ENCODE peak calls at places on chromosomes 7 and 10, in seven cellular contexts. One of them, this sample, is unnamed.

GRCh38 chr10:43322321-43322720 is 49.1 kb upstream of the FXYD4 start:
- DNase-seq in A549: peak; percentile 54
- DNase-seq in GM10248: no peak
- DNase-seq in Caco-2: no peak
- DNase-seq in choroid plexus epithelial cell: no peak
- DNase-seq in IMR-90: no peak
- DNase-seq in WTC11: no peak
- DNase-seq in this sample: no peak

GRCh38 chr10:101888251-101888949 is 44.8 kb upstream of the KCNIP2 start:
- DNase-seq in Caco-2: no peak
- DNase-seq in choroid plexus epithelial cell: no peak
- DNase-seq in IMR-90: no peak
- DNase-seq in GM10248: no peak
- DNase-seq in WTC11: no peak
- DNase-seq in A549: no peak
- DNase-seq in this sample: no peak

GRCh38 chr10:32983333-32983909 is 25.4 kb upstream of the ITGB1 start:
- DNase-seq in WTC11: no peak
- DNase-seq in IMR-90: peak; percentile 97
- DNase-seq in GM10248: no peak
- DNase-seq in Caco-2: no peak
- DNase-seq in A549: peak; percentile 88
- DNase-seq in choroid plexus epithelial cell: peak; percentile 95
- DNase-seq in this sample: no peak

GRCh38 chr7:18866359-18867036 is 250.9 kb downstream of the TWIST1 start:
- DNase-seq in choroid plexus epithelial cell: peak; percentile 100
- DNase-seq in WTC11: no peak
- DNase-seq in Caco-2: no peak
- DNase-seq in A549: peak; percentile 60
- DNase-seq in IMR-90: peak; percentile 100
- DNase-seq in GM10248: peak; percentile 16
- DNase-seq in this sample: no peak

GRCh38 chr7:115973381-115973780 is 57.2 kb downstream of the TFEC start:
- DNase-seq in A549: no peak
- DNase-seq in choroid plexus epithelial cell: peak; percentile 36
- DNase-seq in IMR-90: no peak
- DNase-seq in GM10248: no peak
- DNase-seq in WTC11: no peak
- DNase-seq in Caco-2: no peak
- DNase-seq in this sample: no peak

GRCh38 chr10:89853796-89854195 is 152.4 kb downstream of the KIF20B start:
- DNase-seq in GM10248: no peak
- DNase-seq in WTC11: peak; percentile 81
- DNase-seq in A549: no peak
- DNase-seq in Caco-2: no peak
- DNase-seq in IMR-90: no peak
- DNase-seq in choroid plexus epithelial cell: no peak
- DNase-seq in this sample: peak; percentile 31

GRCh38 chr10:126321455-126321854 is 66.8 kb downstream of the ADAM12 start:
- DNase-seq in IMR-90: no peak
- DNase-seq in choroid plexus epithelial cell: peak; percentile 11
- DNase-seq in WTC11: no peak
- DNase-seq in GM10248: no peak
- DNase-seq in A549: no peak
- DNase-seq in Caco-2: no peak
- DNase-seq in this sample: no peak

GRCh38 chr10:24382979-24383663 is 174.2 kb downstream of the KIAA1217 start:
- DNase-seq in choroid plexus epithelial cell: no peak
- DNase-seq in A549: no peak
- DNase-seq in IMR-90: no peak
- DNase-seq in WTC11: peak; percentile 29
- DNase-seq in GM10248: peak; percentile 65
- DNase-seq in Caco-2: peak; percentile 84
- DNase-seq in this sample: peak; percentile 30

GRCh38 chr10:6602021-6602699 is 22.1 kb upstream of the PRKCQ start:
- DNase-seq in IMR-90: no peak
- DNase-seq in WTC11: no peak
- DNase-seq in A549: no peak
- DNase-seq in GM10248: no peak
- DNase-seq in Caco-2: no peak
- DNase-seq in choroid plexus epithelial cell: no peak
- DNase-seq in this sample: no peak

GRCh38 chr10:86944907-86945306 is 12.5 kb downstream of the MMRN2 start:
- DNase-seq in WTC11: peak; percentile 7
- DNase-seq in A549: no peak
- DNase-seq in IMR-90: no peak
- DNase-seq in choroid plexus epithelial cell: no peak
- DNase-seq in GM10248: no peak
- DNase-seq in Caco-2: no peak
- DNase-seq in this sample: no peak

GRCh38 chr10:117441812-117442443 is 66.7 kb upstream of the PDZD8 start:
- DNase-seq in A549: peak; percentile 45
- DNase-seq in GM10248: no peak
- DNase-seq in choroid plexus epithelial cell: no peak
- DNase-seq in IMR-90: no peak
- DNase-seq in WTC11: no peak
- DNase-seq in Caco-2: no peak
- DNase-seq in this sample: no peak

GRCh38 chr7:101602082-101602481 is 27.0 kb downstream of the MYL10 start:
- DNase-seq in A549: no peak
- DNase-seq in choroid plexus epithelial cell: no peak
- DNase-seq in WTC11: no peak
- DNase-seq in IMR-90: no peak
- DNase-seq in GM10248: no peak
- DNase-seq in Caco-2: no peak
- DNase-seq in this sample: no peak

GRCh38 chr10:43396061-43396927 is 12.7 kb downstream of the HNRNPF start:
- DNase-seq in IMR-90: peak; percentile 58
- DNase-seq in Caco-2: peak; percentile 94
- DNase-seq in GM10248: peak; percentile 85
- DNase-seq in WTC11: peak; percentile 75
- DNase-seq in choroid plexus epithelial cell: peak; percentile 73
- DNase-seq in A549: peak; percentile 84
- DNase-seq in this sample: peak; percentile 64

GRCh38 chr10:22977751-22978150 is 49.9 kb downstream of the ARMC3 start:
- DNase-seq in choroid plexus epithelial cell: no peak
- DNase-seq in A549: no peak
- DNase-seq in IMR-90: no peak
- DNase-seq in Caco-2: no peak
- DNase-seq in WTC11: no peak
- DNase-seq in GM10248: no peak
- DNase-seq in this sample: no peak

GRCh38 chr10:89342219-89342966 is 14.6 kb downstream of the IFIT3 start:
- DNase-seq in IMR-90: peak; percentile 84
- DNase-seq in Caco-2: no peak
- DNase-seq in GM10248: no peak
- DNase-seq in A549: peak; percentile 81
- DNase-seq in choroid plexus epithelial cell: peak; percentile 98
- DNase-seq in WTC11: no peak
- DNase-seq in this sample: no peak

GRCh38 chr10:106053031-106053430 is 1111.5 kb downstream of the SORCS1 start:
- DNase-seq in IMR-90: no peak
- DNase-seq in Caco-2: no peak
- DNase-seq in WTC11: no peak
- DNase-seq in choroid plexus epithelial cell: no peak
- DNase-seq in GM10248: no peak
- DNase-seq in A549: no peak
- DNase-seq in this sample: no peak

GRCh38 chr7:150948791-150949251 is 29.3 kb downstream of the KCNH2 start:
- DNase-seq in WTC11: no peak
- DNase-seq in IMR-90: no peak
- DNase-seq in choroid plexus epithelial cell: no peak
- DNase-seq in GM10248: no peak
- DNase-seq in Caco-2: no peak
- DNase-seq in A549: no peak
- DNase-seq in this sample: no peak

GRCh38 chr7:134448359-134449229 is 10.3 kb downstream of the AKR1B1 start:
- DNase-seq in GM10248: no peak
- DNase-seq in WTC11: no peak
- DNase-seq in A549: peak; percentile 94
- DNase-seq in Caco-2: no peak
- DNase-seq in IMR-90: peak; percentile 96
- DNase-seq in choroid plexus epithelial cell: peak; percentile 84
- DNase-seq in this sample: no peak

GRCh38 chr7:75878769-75879596 is at the start of gene RHBDD2:
- DNase-seq in Caco-2: peak; percentile 95
- DNase-seq in A549: peak; percentile 92
- DNase-seq in GM10248: peak; percentile 100
- DNase-seq in IMR-90: peak; percentile 90
- DNase-seq in WTC11: peak; percentile 97
- DNase-seq in choroid plexus epithelial cell: peak; percentile 94
- DNase-seq in this sample: peak; percentile 93
- TF ChIP-seq CTCF in Caco-2: no peak
- TF ChIP-seq CTCF in A549: no peak
- TF ChIP-seq CTCF in GM10248: no peak
- TF ChIP-seq CTCF in IMR-90: peak; percentile 24
- TF ChIP-seq CTCF in WTC11: no peak
- TF ChIP-seq CTCF in choroid plexus epithelial cell: peak; percentile 23
- TF ChIP-seq CTCF in this sample: no peak

DNA sequence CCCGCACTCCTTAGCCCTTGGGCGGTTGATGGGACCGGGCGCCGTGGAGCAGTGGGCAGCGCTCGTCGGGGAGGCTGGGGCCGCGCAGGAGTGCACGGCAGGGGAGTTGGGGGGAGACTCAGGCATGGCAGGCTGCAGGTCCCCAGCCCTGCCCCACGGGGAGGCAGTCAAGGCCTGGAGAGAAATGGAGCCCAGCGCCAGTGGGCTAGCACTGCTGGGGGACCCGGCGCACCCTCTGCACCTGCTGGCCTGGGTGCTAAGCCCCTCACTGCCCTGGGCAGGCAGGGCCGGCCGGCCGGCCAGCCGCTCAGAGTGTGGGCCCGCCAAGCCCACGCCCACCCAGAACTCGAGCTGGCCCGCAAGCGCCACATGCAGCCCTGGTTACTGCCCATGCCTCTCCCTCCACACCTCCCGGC is 147.2 kb upstream of the PITRM1 start:
- DNase-seq in WTC11: no peak
- DNase-seq in Caco-2: no peak
- DNase-seq in IMR-90: no peak
- DNase-seq in choroid plexus epithelial cell: no peak
- DNase-seq in A549: no peak
- DNase-seq in GM10248: no peak
- DNase-seq in this sample: no peak
- TF ChIP-seq CTCF in WTC11: no peak
- TF ChIP-seq CTCF in Caco-2: no peak
- TF ChIP-seq CTCF in IMR-90: no peak
- TF ChIP-seq CTCF in choroid plexus epithelial cell: no peak
- TF ChIP-seq CTCF in A549: no peak
- TF ChIP-seq CTCF in GM10248: no peak
- TF ChIP-seq CTCF in this sample: no peak

GRCh38 chr10:110597476-110597875 is 30.0 kb downstream of the SMC3 start:
- DNase-seq in A549: no peak
- DNase-seq in IMR-90: no peak
- DNase-seq in choroid plexus epithelial cell: no peak
- DNase-seq in GM10248: no peak
- DNase-seq in Caco-2: no peak
- DNase-seq in WTC11: no peak
- DNase-seq in this sample: no peak

GRCh38 chr10:110600487-110601101 is 33.1 kb downstream of the SMC3 start:
- DNase-seq in IMR-90: peak; percentile 71
- DNase-seq in choroid plexus epithelial cell: peak; percentile 85
- DNase-seq in Caco-2: peak; percentile 54
- DNase-seq in A549: peak; percentile 82
- DNase-seq in GM10248: no peak
- DNase-seq in WTC11: no peak
- DNase-seq in this sample: peak; percentile 23
- TF ChIP-seq CTCF in IMR-90: peak; percentile 52
- TF ChIP-seq CTCF in choroid plexus epithelial cell: peak; percentile 76
- TF ChIP-seq CTCF in Caco-2: peak; percentile 76
- TF ChIP-seq CTCF in A549: peak; percentile 82
- TF ChIP-seq CTCF in GM10248: peak; percentile 52
- TF ChIP-seq CTCF in WTC11: peak; percentile 34
- TF ChIP-seq CTCF in this sample: peak; percentile 76

GRCh38 chr10:17981766-17982380 is 30.2 kb downstream of the SLC39A12 start:
- DNase-seq in WTC11: no peak
- DNase-seq in IMR-90: peak; percentile 93
- DNase-seq in A549: peak; percentile 35
- DNase-seq in GM10248: no peak
- DNase-seq in Caco-2: no peak
- DNase-seq in choroid plexus epithelial cell: peak; percentile 91
- DNase-seq in this sample: no peak
- TF ChIP-seq CTCF in WTC11: no peak
- TF ChIP-seq CTCF in IMR-90: no peak
- TF ChIP-seq CTCF in A549: no peak
- TF ChIP-seq CTCF in GM10248: no peak
- TF ChIP-seq CTCF in Caco-2: no peak
- TF ChIP-seq CTCF in choroid plexus epithelial cell: no peak
- TF ChIP-seq CTCF in this sample: no peak

GRCh38 chr7:140153666-140154161 is 23.1 kb downstream of the KDM7A start:
- DNase-seq in IMR-90: no peak
- DNase-seq in GM10248: peak; percentile 39
- DNase-seq in choroid plexus epithelial cell: no peak
- DNase-seq in A549: no peak
- DNase-seq in Caco-2: no peak
- DNase-seq in WTC11: no peak
- DNase-seq in this sample: no peak
- TF ChIP-seq CTCF in IMR-90: no peak
- TF ChIP-seq CTCF in GM10248: no peak
- TF ChIP-seq CTCF in choroid plexus epithelial cell: no peak
- TF ChIP-seq CTCF in A549: no peak
- TF ChIP-seq CTCF in Caco-2: no peak
- TF ChIP-seq CTCF in WTC11: no peak
- TF ChIP-seq CTCF in this sample: no peak

DNA sequence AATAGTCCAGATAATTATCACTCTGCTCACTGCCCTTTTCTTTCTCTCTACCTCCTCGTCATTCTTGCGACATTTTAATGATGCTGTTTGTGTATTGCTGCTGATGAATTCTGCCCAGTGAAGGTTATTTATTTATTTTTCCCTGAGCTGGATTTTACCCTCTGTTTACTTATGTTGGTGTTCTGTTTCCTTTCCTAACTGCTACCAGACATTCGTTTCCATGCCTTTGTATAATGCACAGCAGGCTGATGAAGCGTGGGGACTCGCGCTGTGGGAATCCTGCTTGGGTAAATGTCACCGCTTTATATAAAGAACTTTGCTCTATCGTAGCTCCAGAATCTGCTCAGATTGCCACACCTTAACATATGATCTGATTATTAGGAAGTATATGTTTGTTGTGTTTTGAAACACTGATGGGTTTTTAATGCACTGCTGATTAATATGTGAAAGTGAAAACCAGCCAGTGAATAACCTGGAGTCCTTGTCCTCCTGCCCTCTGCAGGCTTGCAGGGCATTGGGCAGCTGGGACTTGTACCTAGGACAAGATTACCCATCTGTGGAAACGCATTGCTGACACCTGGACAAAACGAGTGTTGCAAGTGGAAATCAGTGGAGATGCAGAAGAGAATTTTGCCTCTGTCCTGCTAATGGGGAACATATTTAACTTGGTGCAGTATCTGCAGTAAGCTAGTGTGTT is 291.5 kb downstream of the SDK1 start:
- DNase-seq in Caco-2: no peak
- DNase-seq in IMR-90: peak; percentile 5
- DNase-seq in WTC11: no peak
- DNase-seq in choroid plexus epithelial cell: peak; percentile 13
- DNase-seq in A549: no peak
- DNase-seq in GM10248: no peak
- DNase-seq in this sample: no peak
- TF ChIP-seq CTCF in Caco-2: no peak
- TF ChIP-seq CTCF in IMR-90: no peak
- TF ChIP-seq CTCF in WTC11: no peak
- TF ChIP-seq CTCF in choroid plexus epithelial cell: peak; percentile 33
- TF ChIP-seq CTCF in A549: no peak
- TF ChIP-seq CTCF in GM10248: no peak
- TF ChIP-seq CTCF in this sample: no peak

This sample was measured in progenitor cell of endocrine pancreas.